ENCODE peak calls at places on chromosomes 13 and 19, in six cellular contexts. V is HepG2, K is K562, F is GM12878, B is HCT116, H is H1. N is an unnamed sample.
A peak's percentile ranks its signal among the peaks of the same experiment; 100 is the strongest.

GRCh38 chr13:113595131-113595530 is 10.6 kb downstream of the TFDP1 start:
- DNase-seq in H (peak; percentile 23), K (no peak), V (no peak), F (no peak), B (no peak), N (no peak)

GRCh38 chr19:33241091-33241529 is 15.5 kb upstream of the SLC7A10 start:
- DNase-seq in V (peak; percentile 29), H (no peak), B (no peak), F (no peak), K (no peak), N (no peak)

GRCh38 chr13:79281335-79281734 is 124.7 kb downstream of the RBM26 start:
- DNase-seq in B (no peak), K (no peak), V (no peak), F (no peak), H (peak; percentile 53), N (peak; percentile 79)

GRCh38 chr13:32790731-32791130 is 204.5 kb downstream of the PDS5B start:
- DNase-seq in H (no peak), B (no peak), F (no peak), K (no peak), V (peak; percentile 5), N (no peak)

GRCh38 chr13:77751513-77752456 is 54.3 kb downstream of the SLAIN1 start:
- DNase-seq in H (no peak), F (peak; percentile 34), B (peak; percentile 6), K (peak; percentile 22), V (peak; percentile 41), N (peak; percentile 25)

GRCh38 chr13:41588899-41589298 is 131.5 kb downstream of the RGCC start:
- DNase-seq in F (no peak), B (peak; percentile 8), H (no peak), K (peak; percentile 39), V (peak; percentile 50), N (no peak)

GRCh38 chr13:85806553-85807175 is 7.4 kb upstream of the SLITRK6 start:
- DNase-seq in B (peak; percentile 28), H (no peak), K (peak; percentile 6), F (no peak), V (peak; percentile 41), N (peak; percentile 27)

GRCh38 chr19:31496076-31496475 is 146.8 kb upstream of the TSHZ3 start:
- DNase-seq in B (no peak), K (no peak), F (no peak), H (no peak), V (no peak), N (no peak)

GRCh38 chr19:6654347-6655310 is 15.3 kb downstream of the TNFSF14 start:
- DNase-seq in V (no peak), H (no peak), K (no peak), F (no peak), B (no peak), N (no peak)

GRCh38 chr19:46824887-46825730 is 25.5 kb downstream of the AP2S1 start:
- DNase-seq in H (no peak), V (no peak), F (no peak), K (no peak), B (no peak), N (no peak)

GRCh38 chr19:53365134-53365898 is at the start of gene ZNF525:
- DNase-seq in V (peak; percentile 71), H (peak; percentile 97), B (peak; percentile 75), K (peak; percentile 84), F (peak; percentile 72), N (peak; percentile 58)

DNA sequence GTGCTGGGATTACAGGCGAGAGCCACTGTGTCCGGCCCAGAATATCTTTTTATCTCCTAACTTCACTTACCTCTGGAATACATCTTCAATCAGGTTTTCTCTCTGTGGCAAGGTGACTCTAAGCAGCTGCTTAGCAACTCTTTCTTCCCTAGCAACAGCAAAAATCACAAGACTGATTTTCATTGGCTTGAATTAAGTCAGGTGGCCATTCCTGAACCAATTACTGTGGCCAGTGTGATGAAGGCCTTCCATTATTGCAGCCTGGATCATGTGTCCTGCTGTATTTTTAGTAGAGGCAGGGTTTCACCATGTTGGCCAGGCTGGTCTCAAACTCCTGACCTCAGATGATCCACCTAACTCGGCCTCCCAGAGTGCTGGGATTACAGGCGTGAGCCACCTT is 9.0 kb upstream of the LTBP4 start:
- DNase-seq in F (no peak), K (no peak), V (peak; percentile 36), B (no peak), H (no peak), N (no peak)
- TF ChIP-seq ZNF274 in F (no peak), K (no peak), V (no peak), B (no peak), H (no peak), N (no peak)

DNA sequence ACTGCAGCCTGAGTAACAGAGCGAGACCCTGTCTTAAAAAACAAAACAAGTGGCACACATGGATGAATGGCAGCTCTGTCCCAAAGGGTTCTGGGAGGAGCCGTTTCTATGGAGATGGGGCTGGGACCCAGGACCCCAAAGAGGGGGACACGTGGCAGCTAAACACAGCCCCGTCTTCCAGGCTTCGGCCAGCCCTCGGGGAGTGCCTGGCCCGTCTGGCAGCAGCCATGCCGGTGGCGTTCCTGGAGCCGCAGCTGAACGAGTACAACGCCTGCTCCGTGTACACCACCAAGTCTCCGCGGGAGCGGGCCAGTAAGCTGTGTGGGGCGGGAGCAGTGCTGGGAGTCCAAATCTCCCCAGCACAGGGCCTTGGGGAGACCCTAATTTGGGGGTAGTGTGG is 82.4 kb downstream of the RYR1 start:
- DNase-seq in V (no peak), F (no peak), K (no peak), B (no peak), H (no peak), N (no peak)
- TF ChIP-seq ZNF274 in V (no peak), F (no peak), K (no peak), B (no peak), H (no peak), N (no peak)

DNA sequence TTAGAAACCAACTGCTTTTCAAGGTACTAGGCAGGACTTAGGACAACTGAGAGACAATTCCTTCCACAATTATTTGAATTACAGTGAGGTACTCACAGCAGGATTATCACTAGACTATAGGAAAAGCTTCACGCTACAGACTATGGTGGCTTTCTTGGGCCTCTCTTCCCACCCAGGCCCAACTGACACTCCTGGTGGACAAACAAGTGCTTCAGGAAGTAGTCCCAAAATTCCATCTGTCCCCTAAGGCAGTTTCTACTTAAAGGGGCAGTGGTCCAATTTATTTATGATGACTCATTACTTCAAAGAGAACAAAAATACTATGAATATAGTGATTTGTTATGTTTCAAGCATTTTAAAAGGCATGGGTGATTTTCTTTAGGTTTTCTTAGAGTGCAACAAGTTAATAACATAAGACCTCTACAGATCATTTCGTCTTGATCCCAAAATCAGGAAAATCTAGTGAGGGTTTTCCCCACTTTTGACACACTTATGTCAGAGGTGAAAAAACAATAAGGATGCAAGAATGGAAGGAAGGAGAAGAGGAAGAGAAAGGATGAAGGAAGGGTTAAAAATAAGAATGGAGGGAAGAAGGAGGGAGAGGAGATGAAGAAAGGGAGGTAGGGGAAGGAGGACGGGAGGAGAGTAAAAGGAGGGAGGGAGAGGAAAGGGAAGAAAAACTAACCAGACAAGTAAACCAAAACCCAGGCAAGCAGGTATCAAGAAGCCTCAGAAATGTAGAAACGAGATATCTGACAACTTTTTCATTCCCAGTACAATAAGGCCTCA is 100.7 kb downstream of the SERP2 start:
- DNase-seq in V (peak; percentile 3), B (peak; percentile 75), F (no peak), H (no peak), K (no peak), N (no peak)
- TF ChIP-seq ZNF274 in V (no peak), B (no peak), F (no peak), H (no peak), K (no peak), N (no peak)

GRCh38 chr19:4505570-4506448 is 12.5 kb downstream of the PLIN4 start:
- DNase-seq in H (no peak), K (no peak), F (no peak), V (no peak), B (no peak), N (no peak)

GRCh38 chr19:4504874-4505569 is 13.3 kb downstream of the PLIN4 start:
- DNase-seq in H (no peak), K (no peak), V (no peak), F (no peak), B (no peak), N (no peak)

GRCh38 chr19:4507804-4508203 is 10.5 kb downstream of the PLIN4 start:
- DNase-seq in F (no peak), H (no peak), B (no peak), K (no peak), V (no peak), N (no peak)

GRCh38 chr19:4507150-4507452 is 11.2 kb downstream of the PLIN4 start:
- DNase-seq in F (no peak), V (no peak), H (no peak), K (no peak), B (no peak), N (no peak)

GRCh38 chr19:4506449-4507149 is 11.7 kb downstream of the PLIN4 start:
- DNase-seq in F (no peak), B (no peak), K (no peak), H (no peak), V (no peak), N (no peak)
- TF ChIP-seq ZNF274 in F (no peak), B (no peak), K (no peak), H (no peak), V (no peak), N (no peak)